ENCODE peak calls at places on chromosomes 1 and 21, in five cellular contexts. One of them, this sample, is unnamed.

GRCh38 chr1:179876289-179876715 is 1.3 kb downstream of the TOR1AIP2 start:
- DNase-seq in brain microvascular endothelial cell: no peak
- DNase-seq in cardiac fibroblast: peak
- DNase-seq in heart right ventricle: no peak
- DNase-seq in AG10803: peak
- DNase-seq in this sample: peak

GRCh38 chr1:21604208-21604957 is 64.8 kb downstream of the RAP1GAP start:
- DNase-seq in brain microvascular endothelial cell: peak
- DNase-seq in cardiac fibroblast: no peak
- DNase-seq in heart right ventricle: no peak
- DNase-seq in AG10803: no peak
- DNase-seq in this sample: peak

GRCh38 chr1:43831866-43832654 is 101.5 kb upstream of the ARTN start:
- DNase-seq in brain microvascular endothelial cell: no peak
- DNase-seq in cardiac fibroblast: no peak
- DNase-seq in heart right ventricle: no peak
- DNase-seq in AG10803: no peak
- DNase-seq in this sample: no peak

GRCh38 chr1:248736992-248737391 is 18.6 kb downstream of the LYPD8 start:
- DNase-seq in brain microvascular endothelial cell: no peak
- DNase-seq in cardiac fibroblast: no peak
- DNase-seq in heart right ventricle: no peak
- DNase-seq in AG10803: no peak
- DNase-seq in this sample: no peak

GRCh38 chr1:19563336-19564097 is 78.2 kb upstream of the CAPZB start:
- DNase-seq in brain microvascular endothelial cell: peak
- DNase-seq in cardiac fibroblast: peak
- DNase-seq in heart right ventricle: peak
- DNase-seq in AG10803: peak
- DNase-seq in this sample: peak

GRCh38 chr1:163372576-163372975 is 50.8 kb downstream of the NUF2 start:
- DNase-seq in brain microvascular endothelial cell: no peak
- DNase-seq in cardiac fibroblast: no peak
- DNase-seq in heart right ventricle: no peak
- DNase-seq in AG10803: no peak
- DNase-seq in this sample: no peak

GRCh38 chr1:22323141-22323845 is 128.4 kb upstream of the ZBTB40 start:
- DNase-seq in brain microvascular endothelial cell: no peak
- DNase-seq in cardiac fibroblast: no peak
- DNase-seq in heart right ventricle: no peak
- DNase-seq in AG10803: no peak
- DNase-seq in this sample: no peak

GRCh38 chr1:238360474-238360873 is 469.8 kb upstream of the ZP4 start:
- DNase-seq in brain microvascular endothelial cell: no peak
- DNase-seq in cardiac fibroblast: no peak
- DNase-seq in heart right ventricle: no peak
- DNase-seq in AG10803: no peak
- DNase-seq in this sample: no peak

GRCh38 chr1:38045431-38046332 is 911 bp downstream of the POU3F1 start:
- DNase-seq in brain microvascular endothelial cell: no peak
- DNase-seq in cardiac fibroblast: no peak
- DNase-seq in heart right ventricle: no peak
- DNase-seq in AG10803: no peak
- DNase-seq in this sample: peak

GRCh38 chr1:92486251-92487077 is at the start of gene GFI1:
- DNase-seq in brain microvascular endothelial cell: no peak
- DNase-seq in cardiac fibroblast: no peak
- DNase-seq in heart right ventricle: no peak
- DNase-seq in AG10803: no peak
- DNase-seq in this sample: peak

GRCh38 chr1:85569737-85570404 is 10.7 kb upstream of the CCN1 start:
- DNase-seq in brain microvascular endothelial cell: no peak
- DNase-seq in cardiac fibroblast: no peak
- DNase-seq in heart right ventricle: no peak
- DNase-seq in AG10803: no peak
- DNase-seq in this sample: no peak

GRCh38 chr21:24208562-24209260 is 1398.6 kb downstream of the MRPL39 start:
- DNase-seq in brain microvascular endothelial cell: no peak
- DNase-seq in cardiac fibroblast: no peak
- DNase-seq in heart right ventricle: no peak
- DNase-seq in AG10803: no peak
- DNase-seq in this sample: no peak

GRCh38 chr21:34930971-34931370 is 118.1 kb downstream of the RUNX1 start:
- DNase-seq in brain microvascular endothelial cell: peak
- DNase-seq in cardiac fibroblast: no peak
- DNase-seq in heart right ventricle: no peak
- DNase-seq in AG10803: peak
- DNase-seq in this sample: peak

GRCh38 chr21:34812510-34813265 is 143.9 kb downstream of the CLIC6 start:
- DNase-seq in brain microvascular endothelial cell: peak
- DNase-seq in cardiac fibroblast: peak
- DNase-seq in heart right ventricle: no peak
- DNase-seq in AG10803: peak
- DNase-seq in this sample: peak

GRCh38 chr1:193657552-193657951 is 471.1 kb upstream of the B3GALT2 start:
- DNase-seq in brain microvascular endothelial cell: no peak
- DNase-seq in cardiac fibroblast: no peak
- DNase-seq in heart right ventricle: no peak
- DNase-seq in AG10803: no peak
- DNase-seq in this sample: no peak

GRCh38 chr1:94125551-94126514 is 4.9 kb upstream of the ABCA4 start:
- DNase-seq in brain microvascular endothelial cell: no peak
- DNase-seq in cardiac fibroblast: no peak
- DNase-seq in heart right ventricle: no peak
- DNase-seq in AG10803: no peak
- DNase-seq in this sample: peak

GRCh38 chr1:10861822-10862221 is 65.4 kb upstream of the CASZ1 start:
- DNase-seq in brain microvascular endothelial cell: no peak
- DNase-seq in cardiac fibroblast: no peak
- DNase-seq in heart right ventricle: no peak
- DNase-seq in AG10803: no peak
- DNase-seq in this sample: no peak

GRCh38 chr1:207858806-207859205 is 52.1 kb downstream of the CD34 start:
- DNase-seq in brain microvascular endothelial cell: peak
- DNase-seq in cardiac fibroblast: peak
- DNase-seq in heart right ventricle: no peak
- DNase-seq in AG10803: no peak
- DNase-seq in this sample: no peak

GRCh38 chr21:45255381-45256020 is 32.2 kb downstream of the POFUT2 start:
- DNase-seq in brain microvascular endothelial cell: no peak
- DNase-seq in cardiac fibroblast: no peak
- DNase-seq in heart right ventricle: no peak
- DNase-seq in AG10803: no peak
- DNase-seq in this sample: no peak

GRCh38 chr1:33361553-33362262 is 40.8 kb upstream of the A3GALT2 start:
- DNase-seq in brain microvascular endothelial cell: peak
- DNase-seq in cardiac fibroblast: peak
- DNase-seq in heart right ventricle: peak
- DNase-seq in AG10803: no peak
- DNase-seq in this sample: no peak

GRCh38 chr1:213440766-213441165 is 389.7 kb downstream of the RPS6KC1 start:
- DNase-seq in brain microvascular endothelial cell: no peak
- DNase-seq in cardiac fibroblast: no peak
- DNase-seq in heart right ventricle: no peak
- DNase-seq in AG10803: no peak
- DNase-seq in this sample: no peak

GRCh38 chr1:146019225-146020057 is 2.1 kb downstream of the HJV start:
- DNase-seq in brain microvascular endothelial cell: no peak
- DNase-seq in cardiac fibroblast: no peak
- DNase-seq in heart right ventricle: no peak
- DNase-seq in AG10803: no peak
- DNase-seq in this sample: no peak
- H3K4me3 ChIP-seq in brain microvascular endothelial cell: peak
- H3K4me3 ChIP-seq in cardiac fibroblast: no peak
- H3K4me3 ChIP-seq in heart right ventricle: peak
- H3K4me3 ChIP-seq in AG10803: no peak
- H3K4me3 ChIP-seq in this sample: peak

GRCh38 chr1:13703128-13703513 is 3.1 kb downstream of the PRDM2 start:
- DNase-seq in brain microvascular endothelial cell: no peak
- DNase-seq in cardiac fibroblast: no peak
- DNase-seq in heart right ventricle: no peak
- DNase-seq in AG10803: no peak
- DNase-seq in this sample: no peak
- H3K4me3 ChIP-seq in brain microvascular endothelial cell: no peak
- H3K4me3 ChIP-seq in cardiac fibroblast: no peak
- H3K4me3 ChIP-seq in heart right ventricle: no peak
- H3K4me3 ChIP-seq in AG10803: no peak
- H3K4me3 ChIP-seq in this sample: no peak

GRCh38 chr21:41778974-41779600 is 12.2 kb upstream of the RIPK4 start:
- DNase-seq in brain microvascular endothelial cell: no peak
- DNase-seq in cardiac fibroblast: no peak
- DNase-seq in heart right ventricle: no peak
- DNase-seq in AG10803: no peak
- DNase-seq in this sample: no peak
- H3K4me3 ChIP-seq in brain microvascular endothelial cell: no peak
- H3K4me3 ChIP-seq in cardiac fibroblast: no peak
- H3K4me3 ChIP-seq in heart right ventricle: no peak
- H3K4me3 ChIP-seq in AG10803: no peak
- H3K4me3 ChIP-seq in this sample: no peak

GRCh38 chr1:23529146-23530088 is 1.6 kb downstream of the E2F2 start:
- DNase-seq in brain microvascular endothelial cell: no peak
- DNase-seq in cardiac fibroblast: no peak
- DNase-seq in heart right ventricle: no peak
- DNase-seq in AG10803: no peak
- DNase-seq in this sample: no peak
- H3K4me3 ChIP-seq in brain microvascular endothelial cell: no peak
- H3K4me3 ChIP-seq in cardiac fibroblast: no peak
- H3K4me3 ChIP-seq in heart right ventricle: no peak
- H3K4me3 ChIP-seq in AG10803: no peak
- H3K4me3 ChIP-seq in this sample: no peak

GRCh38 chr1:23837905-23838304 is 12.7 kb upstream of the HMGCL start:
- DNase-seq in brain microvascular endothelial cell: no peak
- DNase-seq in cardiac fibroblast: no peak
- DNase-seq in heart right ventricle: no peak
- DNase-seq in AG10803: no peak
- DNase-seq in this sample: no peak
- H3K4me3 ChIP-seq in brain microvascular endothelial cell: no peak
- H3K4me3 ChIP-seq in cardiac fibroblast: no peak
- H3K4me3 ChIP-seq in heart right ventricle: peak
- H3K4me3 ChIP-seq in AG10803: no peak
- H3K4me3 ChIP-seq in this sample: peak

DNA sequence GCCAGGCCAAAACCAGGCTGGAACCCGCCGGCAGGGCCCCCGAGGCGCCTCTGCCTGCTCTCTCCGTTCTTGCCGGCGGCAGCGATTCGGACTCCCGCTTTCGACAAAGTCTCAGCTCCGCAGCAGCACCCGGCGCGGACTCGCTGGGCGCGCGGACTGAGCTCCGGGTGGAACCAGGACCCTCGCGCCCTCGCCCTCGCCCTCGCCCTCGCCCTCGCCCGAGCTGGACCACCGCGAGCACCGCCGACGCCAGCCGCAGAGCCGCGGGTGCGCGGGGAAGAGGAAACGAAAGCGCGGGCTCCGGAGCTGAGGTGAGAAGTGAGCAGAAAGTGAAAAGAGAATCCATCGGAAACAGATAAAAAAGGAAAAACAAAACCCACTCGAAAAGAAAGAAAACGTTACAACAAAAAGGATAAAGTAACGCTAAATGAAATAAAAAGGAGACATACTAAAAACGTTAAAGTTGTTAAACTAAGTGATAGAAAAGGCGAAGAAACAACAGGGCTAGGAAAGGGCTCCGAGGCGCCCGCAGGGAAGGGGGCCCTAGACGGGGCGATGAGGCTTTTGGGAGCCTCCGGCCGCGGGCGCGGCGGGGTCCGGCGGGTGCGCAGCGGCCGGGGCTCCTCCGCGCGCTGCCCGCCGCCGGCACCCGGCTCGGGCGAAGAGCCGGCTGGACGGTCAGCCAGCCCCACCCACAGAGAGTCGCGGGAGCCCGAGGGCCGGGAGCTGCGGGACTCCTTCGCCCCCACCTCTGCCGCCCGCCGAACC is 64.8 kb downstream of the MEF2D start:
- DNase-seq in brain microvascular endothelial cell: no peak
- DNase-seq in cardiac fibroblast: peak
- DNase-seq in heart right ventricle: no peak
- DNase-seq in AG10803: no peak
- DNase-seq in this sample: peak
- H3K4me3 ChIP-seq in brain microvascular endothelial cell: no peak
- H3K4me3 ChIP-seq in cardiac fibroblast: peak
- H3K4me3 ChIP-seq in heart right ventricle: peak
- H3K4me3 ChIP-seq in AG10803: peak
- H3K4me3 ChIP-seq in this sample: peak

GRCh38 chr21:14602418-14602987 is 56.4 kb upstream of the SAMSN1 start:
- DNase-seq in brain microvascular endothelial cell: no peak
- DNase-seq in cardiac fibroblast: no peak
- DNase-seq in heart right ventricle: no peak
- DNase-seq in AG10803: no peak
- DNase-seq in this sample: no peak
- H3K4me3 ChIP-seq in brain microvascular endothelial cell: no peak
- H3K4me3 ChIP-seq in cardiac fibroblast: no peak
- H3K4me3 ChIP-seq in heart right ventricle: no peak
- H3K4me3 ChIP-seq in AG10803: no peak
- H3K4me3 ChIP-seq in this sample: peak